ENCODE peak calls at places on chromosomes 12 and 14, in four cellular contexts. One of them, this sample, is unnamed.

GRCh38 chr14:21060590-21061346 is 3.1 kb downstream of the RNASE8 start:
- DNase-seq in thoracic aorta: no peak
- DNase-seq in neural progenitor cell: no peak
- DNase-seq in CD8-positive, alpha-beta T cell: no peak
- DNase-seq in this sample: no peak

GRCh38 chr12:2259368-2259767 is 206.6 kb downstream of the CACNA1C start:
- DNase-seq in neural progenitor cell: no peak
- DNase-seq in CD8-positive, alpha-beta T cell: no peak
- DNase-seq in thoracic aorta: no peak
- DNase-seq in this sample: no peak

GRCh38 chr14:47833006-47833405 is 157.6 kb upstream of the MDGA2 start:
- DNase-seq in neural progenitor cell: no peak
- DNase-seq in thoracic aorta: no peak
- DNase-seq in CD8-positive, alpha-beta T cell: no peak
- DNase-seq in this sample: no peak

GRCh38 chr12:28568083-28568482 is 377.8 kb downstream of the CCDC91 start:
- DNase-seq in CD8-positive, alpha-beta T cell: no peak
- DNase-seq in neural progenitor cell: no peak
- DNase-seq in thoracic aorta: no peak
- DNase-seq in this sample: peak; percentile 62

GRCh38 chr12:24111101-24111500 is 161.6 kb upstream of the SOX5 start:
- DNase-seq in thoracic aorta: no peak
- DNase-seq in neural progenitor cell: no peak
- DNase-seq in CD8-positive, alpha-beta T cell: no peak
- DNase-seq in this sample: peak; percentile 61

GRCh38 chr12:86730233-86730632 is 474.0 kb upstream of the MGAT4C start:
- DNase-seq in neural progenitor cell: no peak
- DNase-seq in thoracic aorta: no peak
- DNase-seq in CD8-positive, alpha-beta T cell: no peak
- DNase-seq in this sample: peak; percentile 39

GRCh38 chr14:69315302-69315701 is 55.3 kb downstream of the GALNT16 start:
- DNase-seq in thoracic aorta: no peak
- DNase-seq in CD8-positive, alpha-beta T cell: no peak
- DNase-seq in neural progenitor cell: no peak
- DNase-seq in this sample: no peak

GRCh38 chr14:30698463-30698862 is 76.3 kb downstream of the SCFD1 start:
- DNase-seq in thoracic aorta: no peak
- DNase-seq in CD8-positive, alpha-beta T cell: no peak
- DNase-seq in neural progenitor cell: no peak
- DNase-seq in this sample: no peak

GRCh38 chr12:6541371-6542165 is 7.3 kb downstream of the GAPDH start:
- DNase-seq in CD8-positive, alpha-beta T cell: no peak
- DNase-seq in neural progenitor cell: no peak
- DNase-seq in thoracic aorta: no peak
- DNase-seq in this sample: no peak

GRCh38 chr14:101135796-101136742 is 232.5 kb upstream of the RTL1 start:
- DNase-seq in neural progenitor cell: no peak
- DNase-seq in thoracic aorta: no peak
- DNase-seq in CD8-positive, alpha-beta T cell: no peak
- DNase-seq in this sample: no peak

GRCh38 chr12:23929906-23930305 is 19.6 kb downstream of the SOX5 start:
- DNase-seq in CD8-positive, alpha-beta T cell: no peak
- DNase-seq in thoracic aorta: no peak
- DNase-seq in neural progenitor cell: no peak
- DNase-seq in this sample: no peak

GRCh38 chr12:72471806-72472205 is 199.6 kb downstream of the TRHDE start:
- DNase-seq in CD8-positive, alpha-beta T cell: no peak
- DNase-seq in neural progenitor cell: peak; percentile 32
- DNase-seq in thoracic aorta: no peak
- DNase-seq in this sample: no peak

GRCh38 chr14:75310295-75311059 is 31.8 kb downstream of the FOS start:
- DNase-seq in neural progenitor cell: peak; percentile 89
- DNase-seq in thoracic aorta: peak; percentile 63
- DNase-seq in CD8-positive, alpha-beta T cell: no peak
- DNase-seq in this sample: peak; percentile 37

GRCh38 chr14:67883717-67884116 is 64.1 kb downstream of the RAD51B start:
- DNase-seq in thoracic aorta: no peak
- DNase-seq in CD8-positive, alpha-beta T cell: no peak
- DNase-seq in neural progenitor cell: no peak
- DNase-seq in this sample: no peak

GRCh38 chr12:30914986-30915591 is 11.5 kb upstream of the TSPAN11 start:
- DNase-seq in thoracic aorta: no peak
- DNase-seq in CD8-positive, alpha-beta T cell: no peak
- DNase-seq in neural progenitor cell: no peak
- DNase-seq in this sample: no peak

GRCh38 chr12:22635812-22636211 is 10.8 kb downstream of the ETNK1 start:
- DNase-seq in neural progenitor cell: no peak
- DNase-seq in CD8-positive, alpha-beta T cell: no peak
- DNase-seq in thoracic aorta: no peak
- DNase-seq in this sample: no peak

GRCh38 chr12:42779186-42779859 is 189.8 kb upstream of the PRICKLE1 start:
- DNase-seq in CD8-positive, alpha-beta T cell: no peak
- DNase-seq in neural progenitor cell: no peak
- DNase-seq in thoracic aorta: no peak
- DNase-seq in this sample: peak; percentile 73

GRCh38 chr14:33061667-33062325 is 123.1 kb downstream of the NPAS3 start:
- DNase-seq in thoracic aorta: no peak
- DNase-seq in CD8-positive, alpha-beta T cell: no peak
- DNase-seq in neural progenitor cell: peak; percentile 17
- DNase-seq in this sample: peak; percentile 38

GRCh38 chr14:50061664-50062437 is 54.5 kb downstream of the VCPKMT start:
- DNase-seq in CD8-positive, alpha-beta T cell: peak; percentile 78
- DNase-seq in neural progenitor cell: no peak
- DNase-seq in thoracic aorta: no peak
- DNase-seq in this sample: no peak

GRCh38 chr14:77091518-77091917 is 6.5 kb upstream of the CIPC start:
- DNase-seq in neural progenitor cell: no peak
- DNase-seq in thoracic aorta: no peak
- DNase-seq in CD8-positive, alpha-beta T cell: no peak
- DNase-seq in this sample: no peak

GRCh38 chr12:15829949-15830348 is 40.8 kb upstream of the EPS8 start:
- DNase-seq in neural progenitor cell: no peak
- DNase-seq in thoracic aorta: no peak
- DNase-seq in CD8-positive, alpha-beta T cell: no peak
- DNase-seq in this sample: no peak

GRCh38 chr14:36661506-36662257 is at the start of gene PAX9:
- DNase-seq in thoracic aorta: no peak
- DNase-seq in neural progenitor cell: peak; percentile 97
- DNase-seq in CD8-positive, alpha-beta T cell: no peak
- DNase-seq in this sample: peak; percentile 83

GRCh38 chr12:122009741-122010140 is 11.9 kb upstream of the BCL7A start:
- DNase-seq in neural progenitor cell: no peak
- DNase-seq in thoracic aorta: no peak
- DNase-seq in CD8-positive, alpha-beta T cell: no peak
- DNase-seq in this sample: no peak

GRCh38 chr14:69289811-69290520 is 30.0 kb downstream of the GALNT16 start:
- DNase-seq in thoracic aorta: no peak
- DNase-seq in CD8-positive, alpha-beta T cell: no peak
- DNase-seq in neural progenitor cell: no peak
- DNase-seq in this sample: no peak

GRCh38 chr14:100307215-100308111 is 1.2 kb upstream of the SLC25A29 start:
- DNase-seq in neural progenitor cell: peak; percentile 62
- DNase-seq in thoracic aorta: no peak
- DNase-seq in CD8-positive, alpha-beta T cell: no peak
- DNase-seq in this sample: no peak

GRCh38 chr14:100979780-100980179 is 76.3 kb upstream of the RTL1 start:
- DNase-seq in CD8-positive, alpha-beta T cell: no peak
- DNase-seq in thoracic aorta: no peak
- DNase-seq in neural progenitor cell: no peak
- DNase-seq in this sample: peak; percentile 72

GRCh38 chr14:67569651-67570290 is 30.3 kb downstream of the PIGH start:
- DNase-seq in neural progenitor cell: no peak
- DNase-seq in thoracic aorta: no peak
- DNase-seq in CD8-positive, alpha-beta T cell: no peak
- DNase-seq in this sample: no peak

GRCh38 chr12:1162083-1162760 is 171.2 kb downstream of the ERC1 start:
- DNase-seq in thoracic aorta: no peak
- DNase-seq in neural progenitor cell: peak; percentile 69
- DNase-seq in CD8-positive, alpha-beta T cell: no peak
- DNase-seq in this sample: no peak

GRCh38 chr12:121980211-121980891 is 41.3 kb upstream of the BCL7A start:
- DNase-seq in thoracic aorta: no peak
- DNase-seq in neural progenitor cell: no peak
- DNase-seq in CD8-positive, alpha-beta T cell: no peak
- DNase-seq in this sample: no peak

GRCh38 chr14:86279405-86279804 is 749.5 kb downstream of the FLRT2 start:
- DNase-seq in neural progenitor cell: no peak
- DNase-seq in CD8-positive, alpha-beta T cell: no peak
- DNase-seq in thoracic aorta: no peak
- DNase-seq in this sample: no peak

GRCh38 chr14:29601559-29602109 is 326.0 kb downstream of the PRKD1 start:
- DNase-seq in neural progenitor cell: no peak
- DNase-seq in thoracic aorta: no peak
- DNase-seq in CD8-positive, alpha-beta T cell: no peak
- DNase-seq in this sample: no peak

GRCh38 chr14:30395065-30395464 is 163.9 kb upstream of the G2E3 start:
- DNase-seq in thoracic aorta: no peak
- DNase-seq in neural progenitor cell: no peak
- DNase-seq in CD8-positive, alpha-beta T cell: no peak
- DNase-seq in this sample: no peak

GRCh38 chr14:46574236-46574970 is 77.2 kb downstream of the RPL10L start:
- DNase-seq in thoracic aorta: no peak
- DNase-seq in neural progenitor cell: no peak
- DNase-seq in CD8-positive, alpha-beta T cell: no peak
- DNase-seq in this sample: peak; percentile 43

GRCh38 chr12:75722714-75723200 is 211.3 kb upstream of the KRR1 start:
- DNase-seq in CD8-positive, alpha-beta T cell: peak; percentile 35
- DNase-seq in thoracic aorta: peak; percentile 19
- DNase-seq in neural progenitor cell: no peak
- DNase-seq in this sample: peak; percentile 69

GRCh38 chr14:95562892-95563685 is 28.2 kb downstream of the GLRX5 start:
- DNase-seq in thoracic aorta: no peak
- DNase-seq in neural progenitor cell: no peak
- DNase-seq in CD8-positive, alpha-beta T cell: no peak
- DNase-seq in this sample: no peak

GRCh38 chr14:39665084-39665483 is 232.9 kb upstream of the FBXO33 start:
- DNase-seq in thoracic aorta: no peak
- DNase-seq in CD8-positive, alpha-beta T cell: no peak
- DNase-seq in neural progenitor cell: no peak
- DNase-seq in this sample: no peak

DNA sequence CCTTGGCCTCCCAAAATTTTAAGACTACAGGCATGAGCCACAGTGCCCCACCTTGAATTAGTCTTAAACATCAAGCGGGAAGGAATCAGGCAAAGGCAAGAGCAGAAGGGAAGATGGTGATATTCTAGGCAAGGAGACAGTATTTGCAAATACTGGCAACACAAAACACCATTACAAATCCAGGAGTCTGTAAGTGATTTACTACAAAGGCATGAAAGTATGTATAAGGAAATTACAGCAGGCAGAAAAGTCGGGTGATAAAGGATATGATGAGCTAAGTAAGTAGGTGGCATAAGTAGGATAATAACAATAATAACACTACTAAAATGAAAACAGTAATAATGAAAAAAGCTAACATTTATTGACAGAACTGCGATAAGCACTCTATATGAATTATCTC is 28.5 kb downstream of the FMNL3 start:
- DNase-seq in CD8-positive, alpha-beta T cell: no peak
- DNase-seq in neural progenitor cell: no peak
- DNase-seq in thoracic aorta: no peak
- DNase-seq in this sample: no peak
- H3K27me3 ChIP-seq in CD8-positive, alpha-beta T cell: no peaks in the 10 kb centered on the region
- H3K27me3 ChIP-seq in neural progenitor cell: no peaks in the 10 kb centered on the region
- H3K27me3 ChIP-seq in thoracic aorta: no peaks in the 10 kb centered on the region
- H3K27me3 ChIP-seq in this sample: no peaks in the 10 kb centered on the region

GRCh38 chr12:14776236-14776959 is 26.9 kb downstream of the WBP11 start:
- DNase-seq in neural progenitor cell: no peak
- DNase-seq in CD8-positive, alpha-beta T cell: no peak
- DNase-seq in thoracic aorta: no peak
- DNase-seq in this sample: no peak
- TF ChIP-seq CTCF in neural progenitor cell: peak; percentile 16
- TF ChIP-seq CTCF in CD8-positive, alpha-beta T cell: peak; percentile 30
- TF ChIP-seq CTCF in thoracic aorta: peak; percentile 14
- TF ChIP-seq CTCF in this sample: peak; percentile 54

GRCh38 chr14:92945959-92946846 is 23.3 kb downstream of the CHGA start:
- DNase-seq in thoracic aorta: no peak
- DNase-seq in CD8-positive, alpha-beta T cell: no peak
- DNase-seq in neural progenitor cell: no peak
- DNase-seq in this sample: no peak
- H3K27ac ChIP-seq in thoracic aorta: no peak overlapping the region
- H3K27ac ChIP-seq in CD8-positive, alpha-beta T cell: no peak overlapping the region
- H3K27ac ChIP-seq in neural progenitor cell: no peak overlapping the region
- H3K27ac ChIP-seq in this sample: no peak overlapping the region

DNA sequence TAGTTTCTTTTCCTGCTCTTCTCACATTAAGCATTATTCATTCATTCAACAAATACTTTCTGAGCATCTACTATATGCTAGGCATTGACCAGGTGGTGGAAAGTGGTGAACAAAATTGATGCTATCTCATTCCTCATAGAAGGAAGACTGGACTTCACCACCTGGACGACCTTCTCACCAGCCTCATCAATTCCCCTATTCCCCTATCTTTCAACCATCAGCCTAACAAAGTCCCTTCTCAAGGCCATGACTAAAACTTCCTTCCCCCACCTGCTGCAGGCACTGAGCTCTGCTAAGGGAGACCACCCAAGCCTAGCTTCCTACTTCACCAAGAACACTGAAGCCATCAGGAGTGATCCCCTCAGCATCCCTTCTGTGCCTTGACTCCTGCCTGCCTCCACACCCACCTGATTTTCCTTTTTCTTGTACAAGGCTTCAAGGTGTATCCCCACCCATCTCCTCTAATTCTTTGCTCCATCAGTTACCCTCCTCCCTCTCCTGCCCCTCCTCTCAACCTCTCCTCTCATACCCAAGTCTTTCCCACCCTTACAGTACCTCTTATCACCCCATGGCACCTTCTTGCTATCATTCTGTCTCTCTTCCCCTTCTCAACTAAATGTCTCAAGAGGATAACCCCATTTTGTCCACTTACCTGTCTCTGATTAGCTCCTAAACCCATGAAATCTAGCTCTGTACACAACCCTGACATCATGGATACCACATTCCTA is 19.5 kb downstream of the KRT76 start:
- DNase-seq in thoracic aorta: no peak
- DNase-seq in neural progenitor cell: no peak
- DNase-seq in CD8-positive, alpha-beta T cell: no peak
- DNase-seq in this sample: no peak
- H3K27me3 ChIP-seq in thoracic aorta: no peaks in the 10 kb centered on the region
- H3K27me3 ChIP-seq in neural progenitor cell: peaks cover 25% of the 10 kb centered on the region
- H3K27me3 ChIP-seq in CD8-positive, alpha-beta T cell: no peaks in the 10 kb centered on the region
- H3K27me3 ChIP-seq in this sample: peaks cover 44% of the 10 kb centered on the region

DNA sequence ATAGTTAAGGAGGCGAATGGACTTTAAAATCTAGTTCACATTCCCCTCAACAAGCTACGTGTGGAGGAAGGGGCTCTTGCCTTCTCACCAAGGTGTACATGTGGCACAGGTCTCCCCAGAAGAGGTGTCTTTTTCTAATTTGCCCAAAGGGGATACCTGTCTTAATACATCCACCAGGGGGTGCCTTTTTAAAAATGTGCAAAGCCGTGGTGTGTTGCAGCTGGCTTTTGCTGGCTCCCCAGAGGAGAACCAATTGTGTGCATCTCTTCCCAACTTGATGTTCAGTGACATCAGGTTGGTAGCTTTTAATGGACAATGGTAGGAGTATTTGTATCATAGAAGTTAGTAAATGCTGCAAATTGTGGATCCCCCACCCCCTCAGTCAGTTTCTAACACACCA is 33.8 kb downstream of the CREBL2 start:
- DNase-seq in neural progenitor cell: peak; percentile 55
- DNase-seq in CD8-positive, alpha-beta T cell: peak; percentile 46
- DNase-seq in thoracic aorta: no peak
- DNase-seq in this sample: no peak
- TF ChIP-seq CTCF in neural progenitor cell: peak; percentile 51
- TF ChIP-seq CTCF in CD8-positive, alpha-beta T cell: peak; percentile 64
- TF ChIP-seq CTCF in thoracic aorta: peak; percentile 45
- TF ChIP-seq CTCF in this sample: peak; percentile 54

This sample was measured in foreskin keratinocyte.